ENCODE peak calls at places on chromosomes 13 and 19, in eight cellular contexts. M is bronchial epithelial cell; C is mesothelial cell of epicardium; E is cardiac fibroblast; L is body of pancreas; O is activated CD8-positive, alpha-beta T cell treated with anti-CD3 and anti-CD28 coated beads for 36 hours; D is fibroblast of lung; I is uterus. R is an unnamed sample.

GRCh38 chr13:99307247-99307646 is at the start of gene GPR183:
- DNase-seq in E (peak), M (peak), D (no peak), C (no peak), L (no peak), I (no peak), O (no peak), R (no peak)

GRCh38 chr13:109712187-109712601 is 74.2 kb downstream of the IRS2 start:
- DNase-seq in I (no peak), E (no peak), O (no peak), M (no peak), C (no peak), D (no peak), L (no peak), R (no peak)

GRCh38 chr19:18718015-18718526 is 34.6 kb downstream of the CRTC1 start:
- DNase-seq in M (no peak), O (no peak), C (no peak), D (no peak), E (peak), L (no peak), I (no peak), R (no peak)

GRCh38 chr19:5718032-5718578 is 1.8 kb downstream of the LONP1 start:
- DNase-seq in D (peak), C (no peak), L (no peak), O (peak), I (no peak), M (peak), E (no peak), R (no peak)

GRCh38 chr13:113001251-113002140 is 32.5 kb downstream of the MCF2L start:
- DNase-seq in M (no peak), O (no peak), C (peak), I (no peak), L (peak), D (peak), E (peak), R (peak)

GRCh38 chr13:31051999-31052398 is 109.7 kb downstream of the HSPH1 start:
- DNase-seq in L (no peak), M (no peak), D (no peak), C (no peak), O (no peak), I (no peak), E (no peak), R (no peak)

GRCh38 chr13:113664751-113665581 is 2.1 kb upstream of the GRK1 start:
- DNase-seq in E (no peak), I (peak), O (no peak), C (peak), D (no peak), L (peak), M (no peak), R (peak)

GRCh38 chr13:37065893-37066526 is 6.5 kb upstream of the SUPT20H start:
- DNase-seq in C (no peak), M (no peak), D (no peak), O (no peak), L (no peak), E (no peak), I (no peak), R (no peak)

GRCh38 chr13:107365466-107366215 is 797.7 kb upstream of the ARGLU1 start:
- DNase-seq in E (peak), O (no peak), L (no peak), M (peak), C (no peak), D (peak), I (no peak), R (no peak)

GRCh38 chr19:5172859-5173577 is 167.6 kb downstream of the PTPRS start:
- DNase-seq in L (no peak), D (peak), E (peak), I (no peak), O (no peak), C (no peak), M (peak), R (no peak)

GRCh38 chr19:39842693-39843435 is 3.3 kb downstream of the FBL start:
- DNase-seq in M (no peak), I (no peak), E (no peak), O (no peak), D (no peak), L (no peak), C (no peak), R (no peak)

GRCh38 chr13:44768233-44768632 is 192.1 kb upstream of the TSC22D1 start:
- DNase-seq in I (no peak), C (no peak), D (no peak), E (peak), M (peak), L (no peak), O (peak), R (no peak)

GRCh38 chr19:44741841-44742352 is 6.6 kb upstream of the BCL3 start:
- DNase-seq in C (peak), E (peak), L (peak), D (peak), O (peak), I (peak), M (peak), R (no peak)

GRCh38 chr19:55340784-55341147 is 1.1 kb downstream of the KMT5C start:
- DNase-seq in O (peak), I (no peak), D (no peak), M (no peak), L (peak), E (no peak), C (peak), R (no peak)

GRCh38 chr13:91311491-91311890 is 36.0 kb upstream of the MIR17HG start:
- DNase-seq in M (no peak), D (no peak), I (no peak), C (no peak), E (no peak), O (no peak), L (no peak), R (no peak)

GRCh38 chr13:20702530-20702929 is 969 bp upstream of the IL17D start:
- DNase-seq in O (no peak), C (no peak), L (no peak), M (peak), I (no peak), E (no peak), D (peak), R (no peak)

GRCh38 chr19:46998445-46999142 is 21.0 kb upstream of the NPAS1 start:
- DNase-seq in I (no peak), C (no peak), M (no peak), D (no peak), L (no peak), O (no peak), E (no peak), R (no peak)

GRCh38 chr19:36182612-36183454 is 30.6 kb upstream of the COX7A1 start:
- DNase-seq in E (peak), D (no peak), M (peak), I (no peak), O (no peak), C (no peak), L (no peak), R (no peak)

GRCh38 chr19:10565567-10566407 is at the start of gene KRI1:
- DNase-seq in I (peak), L (peak), M (peak), C (peak), E (peak), O (peak), D (peak), R (peak)
- TF ChIP-seq CTCF in I (no peak), L (peak), M (peak), C (peak), E (no peak), O (peak), D (peak), R (peak)

GRCh38 chr19:1592023-1592754 is 476 bp downstream of the MBD3 start:
- DNase-seq in C (peak), M (peak), D (peak), O (peak), L (peak), I (peak), E (peak), R (peak)

GRCh38 chr19:1587872-1588271 is 4.8 kb downstream of the MBD3 start:
- DNase-seq in D (no peak), L (no peak), I (no peak), C (no peak), O (no peak), E (no peak), M (no peak), R (no peak)

GRCh38 chr19:1592755-1593628 is at the start of gene MBD3:
- DNase-seq in E (peak), L (peak), M (peak), D (peak), C (peak), O (peak), I (peak), R (peak)

GRCh38 chr19:1591421-1592022 is 1.1 kb downstream of the MBD3 start:
- DNase-seq in D (no peak), O (no peak), L (peak), M (no peak), E (peak), I (no peak), C (no peak), R (no peak)

DNA sequence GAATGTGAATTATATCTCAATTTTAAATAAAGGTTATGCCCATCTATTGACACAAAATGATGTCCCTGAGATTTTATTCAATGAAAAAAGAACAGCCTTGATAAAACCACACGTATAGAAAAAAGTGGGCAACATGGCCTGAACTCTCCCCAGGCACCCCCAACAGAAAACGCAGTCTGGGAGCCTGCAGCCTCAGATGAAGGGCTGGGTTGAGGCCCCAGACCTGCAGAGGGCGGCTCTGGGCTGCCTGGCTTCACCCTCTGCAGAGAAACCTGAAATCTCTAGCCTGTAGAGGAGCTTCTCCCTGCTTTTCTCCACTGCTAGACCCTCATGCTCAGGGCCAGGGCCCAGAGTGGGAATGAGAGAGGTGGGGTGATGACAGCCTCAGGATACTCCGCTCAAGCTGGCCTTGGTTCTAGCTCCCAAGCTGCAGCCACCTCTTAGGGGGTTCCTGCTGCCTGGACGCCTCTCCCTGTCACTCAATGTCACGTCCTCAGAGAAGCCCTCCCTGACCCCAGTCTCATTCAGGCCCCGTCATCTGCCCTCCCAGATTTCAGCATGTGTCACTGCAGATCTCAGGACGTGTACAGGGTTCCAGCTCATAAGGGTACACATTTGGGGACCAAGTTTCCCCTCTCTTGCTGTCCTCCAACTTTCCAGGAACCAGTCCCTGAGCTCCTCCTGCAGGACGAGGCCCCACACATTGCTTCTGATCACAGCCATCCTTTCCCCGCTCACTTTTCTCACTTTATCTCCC is 1.8 kb downstream of the MBD3 start:
- DNase-seq in D (peak), L (no peak), C (no peak), O (peak), M (no peak), I (no peak), E (peak), R (no peak)
- TF ChIP-seq CTCF in D (peak), L (no peak), C (no peak), O (no peak), M (peak), I (no peak), E (peak), R (peak)

DNA sequence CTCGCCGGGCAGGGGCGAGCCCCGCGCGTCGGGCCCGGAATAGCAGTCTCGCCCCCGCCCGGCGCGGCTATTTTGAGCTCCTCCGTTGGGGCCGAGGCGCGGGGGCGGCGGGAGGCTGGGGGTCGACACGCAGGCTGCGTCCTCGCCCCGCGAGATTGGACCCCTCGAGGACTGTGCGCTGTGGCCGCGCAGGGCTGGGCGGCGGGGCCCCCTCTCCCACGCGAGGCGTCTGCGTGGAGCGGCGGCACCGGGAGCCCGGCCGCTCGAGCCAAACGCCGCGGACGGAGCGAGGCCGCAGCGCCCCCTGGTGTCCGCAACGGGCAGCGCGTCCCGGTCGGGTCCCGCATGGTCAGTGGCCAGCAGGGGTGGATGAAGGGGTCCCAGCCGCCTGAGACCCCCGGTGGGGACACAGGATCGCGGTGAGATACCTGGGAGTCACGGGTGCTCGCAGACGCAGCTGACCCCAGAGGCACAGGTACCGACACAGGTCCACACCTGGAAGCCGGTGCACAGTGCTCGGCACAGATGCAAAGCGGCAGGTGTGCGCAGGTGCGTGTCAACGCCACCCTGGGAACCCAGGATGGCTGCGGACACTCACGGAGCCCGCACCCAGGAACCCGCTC is 2.2 kb upstream of the CIRBP start:
- DNase-seq in O (peak), E (peak), D (peak), M (no peak), I (peak), C (peak), L (peak), R (no peak)
- TF ChIP-seq CTCF in O (peak), E (peak), D (peak), M (peak), I (peak), C (peak), L (peak), R (peak)

DNA sequence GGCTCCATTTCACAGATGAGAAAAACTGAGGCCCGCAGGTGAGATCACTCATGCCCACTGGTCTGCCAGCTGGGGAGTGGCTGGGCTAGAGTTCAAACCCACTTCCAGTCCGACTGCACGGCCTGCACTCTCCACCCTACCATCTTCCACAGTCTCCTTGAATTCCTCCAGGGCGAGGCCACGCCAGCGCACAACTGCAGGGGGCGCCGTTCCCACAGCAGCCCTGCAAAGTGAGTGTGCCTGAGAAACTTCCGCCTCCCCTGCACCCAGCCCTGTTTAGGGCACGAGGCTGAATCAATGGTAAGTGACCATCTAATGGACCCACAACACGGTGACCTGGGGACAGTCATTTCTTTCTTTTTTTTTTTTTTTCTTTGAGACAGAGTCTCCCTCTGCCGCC is 829 bp upstream of the ATCAY start:
- DNase-seq in M (no peak), L (no peak), I (no peak), E (no peak), C (no peak), D (no peak), O (peak), R (no peak)
- TF ChIP-seq CTCF in M (no peak), L (no peak), I (no peak), E (no peak), C (peak), D (no peak), O (peak), R (peak)

GRCh38 chr19:54035215-54036178 is 28.2 kb downstream of the VSTM1 start:
- DNase-seq in D (peak), C (no peak), L (no peak), O (no peak), E (peak), M (peak), I (no peak), R (no peak)

GRCh38 chr19:54029930-54030490 is 33.7 kb downstream of the VSTM1 start:
- DNase-seq in D (peak), L (peak), E (peak), M (peak), I (no peak), O (peak), C (peak), R (no peak)

GRCh38 chr19:54026656-54027055 is 35.2 kb downstream of the CACNG6 start:
- DNase-seq in L (no peak), C (no peak), I (no peak), D (no peak), M (peak), O (no peak), E (no peak), R (no peak)

DNA sequence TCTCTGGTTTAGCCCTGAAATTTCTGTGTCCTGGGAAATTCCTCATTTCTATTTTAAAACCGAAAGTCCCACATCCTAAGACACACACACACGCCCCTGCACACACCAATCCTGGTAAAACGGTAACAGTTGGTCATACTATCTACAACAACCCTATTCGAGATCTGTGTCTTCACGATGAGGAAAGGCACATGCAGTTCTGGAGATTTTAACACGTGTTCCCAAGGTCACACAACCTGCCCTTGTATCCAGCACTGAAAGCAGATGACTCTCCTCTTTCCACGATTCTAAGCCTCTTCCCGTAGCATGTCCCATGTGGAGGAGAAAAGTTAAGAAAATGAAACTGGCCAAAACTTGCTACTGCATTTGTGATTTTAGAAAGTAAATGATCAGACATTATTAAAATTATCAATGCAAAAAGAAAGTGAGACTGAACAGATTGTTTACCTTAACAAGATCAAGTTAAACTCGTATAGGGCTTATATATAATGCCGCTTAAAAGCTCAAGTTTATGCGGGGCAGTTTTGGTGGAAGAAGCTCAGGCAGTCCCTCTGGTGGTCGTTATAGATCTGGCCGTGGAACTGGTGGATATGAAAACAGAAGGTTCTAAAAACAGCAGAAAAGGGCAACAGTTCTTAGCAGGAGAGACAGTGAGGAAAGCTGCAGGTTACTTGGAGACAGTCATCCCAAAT is 32.7 kb downstream of the VSTM1 start:
- DNase-seq in C (no peak), D (peak), O (peak), M (no peak), I (no peak), L (no peak), E (peak), R (no peak)
- TF ChIP-seq CTCF in C (peak), D (peak), O (no peak), M (no peak), I (no peak), L (no peak), E (peak), R (peak)

R was measured in type B pancreatic cell.